ENCODE peak calls at places on chromosomes 16 and 17, in five cellular contexts. P is cardiac fibroblast, I is dorsolateral prefrontal cortex, H is NCI-H1105, M is WERI-Rb-1. N is an unnamed sample.

GRCh38 chr16:66662445-66663194 is 33.9 kb downstream of the CMTM4 start:
- DNase-seq in P (peak), I (no peak), H (no peak), M (peak), N (peak)

GRCh38 chr16:85185281-85185680 is 73.0 kb upstream of the CIBAR2 start:
- DNase-seq in P (no peak), I (no peak), H (no peak), M (no peak), N (no peak)

GRCh38 chr17:80107231-80108021 is 6.0 kb downstream of the GAA start:
- DNase-seq in P (no peak), I (no peak), H (no peak), M (no peak), N (no peak)

GRCh38 chr16:67966549-67967182 is 1.8 kb downstream of the SLC12A4 start:
- DNase-seq in P (peak), I (no peak), H (no peak), M (peak), N (no peak)

GRCh38 chr17:40303009-40303657 is 5.8 kb upstream of the RARA start:
- DNase-seq in P (peak), I (no peak), H (no peak), M (peak), N (peak)

GRCh38 chr17:68616334-68616733 is 15.2 kb upstream of the FAM20A start:
- DNase-seq in P (no peak), I (no peak), H (no peak), M (no peak), N (no peak)

GRCh38 chr16:5575121-5575520 is 477.5 kb upstream of the EEF2KMT start:
- DNase-seq in P (no peak), I (no peak), H (no peak), M (no peak), N (no peak)

GRCh38 chr17:17363638-17364337 is 60.6 kb downstream of the NT5M start:
- DNase-seq in P (no peak), I (no peak), H (no peak), M (no peak), N (no peak)

GRCh38 chr17:29563816-29564215 is 3.0 kb downstream of the ABHD15 start:
- DNase-seq in P (no peak), I (no peak), H (no peak), M (no peak), N (no peak)

GRCh38 chr16:23333962-23334361 is 31.9 kb downstream of the SCNN1B start:
- DNase-seq in P (no peak), I (no peak), H (no peak), M (no peak), N (no peak)

GRCh38 chr17:82238562-82239201 is 9.8 kb downstream of the SLC16A3 start:
- DNase-seq in P (peak), I (no peak), H (no peak), M (peak), N (no peak)

GRCh38 chr16:30992931-30993816 is 8.2 kb downstream of the HSD3B7 start:
- DNase-seq in P (no peak), I (no peak), H (no peak), M (no peak), N (no peak)

GRCh38 chr17:7841309-7841621 is 7.2 kb downstream of the KDM6B start:
- DNase-seq in P (no peak), I (no peak), H (peak), M (no peak), N (no peak)

GRCh38 chr16:4290236-4290830 is 17.5 kb upstream of the TFAP4 start:
- DNase-seq in P (peak), I (no peak), H (no peak), M (peak), N (no peak)

GRCh38 chr16:27326738-27327585 is 13.2 kb downstream of the IL4R start:
- DNase-seq in P (peak), I (peak), H (no peak), M (peak), N (peak)

GRCh38 chr16:27374794-27375499 is 27.0 kb upstream of the IL21R start:
- DNase-seq in P (peak), I (no peak), H (peak), M (peak), N (peak)

GRCh38 chr17:59859444-59860025 is 33.2 kb downstream of the TUBD1 start:
- DNase-seq in P (peak), I (no peak), H (no peak), M (no peak), N (peak)

GRCh38 chr17:17843096-17843495 is 6.3 kb upstream of the SREBF1 start:
- DNase-seq in P (no peak), I (no peak), H (no peak), M (no peak), N (no peak)

GRCh38 chr16:80372341-80372740 is 168.5 kb upstream of the DYNLRB2 start:
- DNase-seq in P (no peak), I (no peak), H (no peak), M (no peak), N (no peak)

GRCh38 chr16:424623-425081 is 797 bp upstream of the RAB11FIP3 start:
- DNase-seq in P (no peak), I (peak), H (no peak), M (no peak), N (peak)

GRCh38 chr17:67571478-67571877 is 146.3 kb upstream of the NOL11 start:
- DNase-seq in P (no peak), I (no peak), H (no peak), M (no peak), N (no peak)

GRCh38 chr16:47956881-47957280 is 198.9 kb downstream of the ABCC12 start:
- DNase-seq in P (no peak), I (no peak), H (no peak), M (no peak), N (no peak)

GRCh38 chr16:74868501-74868900 is 93.9 kb upstream of the FA2H start:
- DNase-seq in P (peak), I (no peak), H (no peak), M (no peak), N (peak)

GRCh38 chr17:48615212-48615962 is at the start of gene HOXB8:
- DNase-seq in P (no peak), I (no peak), H (no peak), M (no peak), N (no peak)